ENCODE peak calls at places on chromosomes 1 and 21, in nine cellular contexts. One of them, this sample, is unnamed.

GRCh38 chr1:963746-964525 is 2.3 kb upstream of the PLEKHN1 start:
- DNase-seq in transverse colon: no peak
- DNase-seq in thoracic aorta: no peak
- DNase-seq in lower lobe of right lung: no peak
- DNase-seq in AG04450: no peak
- DNase-seq in CD4-positive, CD25-positive, alpha-beta regulatory T cell: no peak
- DNase-seq in heart left ventricle: no peak
- DNase-seq in naive thymus-derived CD4-positive, alpha-beta T cell: no peak
- DNase-seq in K562: no peak
- DNase-seq in this sample: no peak

GRCh38 chr1:156842618-156843300 is 16.2 kb downstream of the INSRR start:
- DNase-seq in transverse colon: no peak
- DNase-seq in thoracic aorta: no peak
- DNase-seq in lower lobe of right lung: no peak
- DNase-seq in AG04450: no peak
- DNase-seq in CD4-positive, CD25-positive, alpha-beta regulatory T cell: no peak
- DNase-seq in heart left ventricle: no peak
- DNase-seq in naive thymus-derived CD4-positive, alpha-beta T cell: no peak
- DNase-seq in K562: no peak
- DNase-seq in this sample: no peak

GRCh38 chr1:34332996-34333395 is 156.3 kb downstream of the C1orf94 start:
- DNase-seq in transverse colon: no peak
- DNase-seq in thoracic aorta: no peak
- DNase-seq in lower lobe of right lung: no peak
- DNase-seq in AG04450: no peak
- DNase-seq in CD4-positive, CD25-positive, alpha-beta regulatory T cell: no peak
- DNase-seq in heart left ventricle: no peak
- DNase-seq in naive thymus-derived CD4-positive, alpha-beta T cell: no peak
- DNase-seq in K562: no peak
- DNase-seq in this sample: no peak

GRCh38 chr1:12518956-12519707 is 98.9 kb downstream of the DHRS3 start:
- DNase-seq in transverse colon: peak; percentile 62
- DNase-seq in thoracic aorta: no peak
- DNase-seq in lower lobe of right lung: peak; percentile 59
- DNase-seq in AG04450: no peak
- DNase-seq in CD4-positive, CD25-positive, alpha-beta regulatory T cell: no peak
- DNase-seq in heart left ventricle: peak; percentile 56
- DNase-seq in naive thymus-derived CD4-positive, alpha-beta T cell: no peak
- DNase-seq in K562: no peak
- DNase-seq in this sample: no peak

GRCh38 chr1:60169206-60169605 is 95.6 kb upstream of the C1orf87 start:
- DNase-seq in transverse colon: no peak
- DNase-seq in thoracic aorta: no peak
- DNase-seq in lower lobe of right lung: no peak
- DNase-seq in AG04450: no peak
- DNase-seq in CD4-positive, CD25-positive, alpha-beta regulatory T cell: no peak
- DNase-seq in heart left ventricle: no peak
- DNase-seq in naive thymus-derived CD4-positive, alpha-beta T cell: no peak
- DNase-seq in K562: no peak
- DNase-seq in this sample: no peak

GRCh38 chr1:186948542-186948941 is 119.8 kb downstream of the PLA2G4A start:
- DNase-seq in transverse colon: no peak
- DNase-seq in thoracic aorta: no peak
- DNase-seq in lower lobe of right lung: no peak
- DNase-seq in AG04450: no peak
- DNase-seq in CD4-positive, CD25-positive, alpha-beta regulatory T cell: no peak
- DNase-seq in heart left ventricle: no peak
- DNase-seq in naive thymus-derived CD4-positive, alpha-beta T cell: no peak
- DNase-seq in K562: no peak
- DNase-seq in this sample: no peak

GRCh38 chr1:161723459-161724149 is 2.3 kb downstream of the FCRLB start:
- DNase-seq in transverse colon: no peak
- DNase-seq in thoracic aorta: no peak
- DNase-seq in lower lobe of right lung: no peak
- DNase-seq in AG04450: no peak
- DNase-seq in CD4-positive, CD25-positive, alpha-beta regulatory T cell: no peak
- DNase-seq in heart left ventricle: no peak
- DNase-seq in naive thymus-derived CD4-positive, alpha-beta T cell: no peak
- DNase-seq in K562: no peak
- DNase-seq in this sample: no peak

GRCh38 chr1:111442457-111442856 is 6.6 kb downstream of the WDR77 start:
- DNase-seq in transverse colon: no peak
- DNase-seq in thoracic aorta: no peak
- DNase-seq in lower lobe of right lung: no peak
- DNase-seq in AG04450: no peak
- DNase-seq in CD4-positive, CD25-positive, alpha-beta regulatory T cell: no peak
- DNase-seq in heart left ventricle: no peak
- DNase-seq in naive thymus-derived CD4-positive, alpha-beta T cell: no peak
- DNase-seq in K562: no peak
- DNase-seq in this sample: no peak

GRCh38 chr1:155013632-155014031 is 11.0 kb downstream of the ZBTB7B start:
- DNase-seq in transverse colon: peak; percentile 26
- DNase-seq in thoracic aorta: no peak
- DNase-seq in lower lobe of right lung: no peak
- DNase-seq in AG04450: no peak
- DNase-seq in CD4-positive, CD25-positive, alpha-beta regulatory T cell: peak; percentile 74
- DNase-seq in heart left ventricle: no peak
- DNase-seq in naive thymus-derived CD4-positive, alpha-beta T cell: peak; percentile 54
- DNase-seq in K562: peak; percentile 73
- DNase-seq in this sample: peak; percentile 43

GRCh38 chr1:213389061-213389581 is 338.1 kb downstream of the RPS6KC1 start:
- DNase-seq in transverse colon: no peak
- DNase-seq in thoracic aorta: no peak
- DNase-seq in lower lobe of right lung: no peak
- DNase-seq in AG04450: no peak
- DNase-seq in CD4-positive, CD25-positive, alpha-beta regulatory T cell: no peak
- DNase-seq in heart left ventricle: no peak
- DNase-seq in naive thymus-derived CD4-positive, alpha-beta T cell: no peak
- DNase-seq in K562: no peak
- DNase-seq in this sample: no peak

GRCh38 chr1:9181176-9181906 is 52.4 kb upstream of the GPR157 start:
- DNase-seq in transverse colon: peak; percentile 80
- DNase-seq in thoracic aorta: no peak
- DNase-seq in lower lobe of right lung: peak; percentile 80
- DNase-seq in AG04450: no peak
- DNase-seq in CD4-positive, CD25-positive, alpha-beta regulatory T cell: peak; percentile 70
- DNase-seq in heart left ventricle: peak; percentile 77
- DNase-seq in naive thymus-derived CD4-positive, alpha-beta T cell: peak; percentile 78
- DNase-seq in K562: peak; percentile 79
- DNase-seq in this sample: peak; percentile 71

GRCh38 chr1:21143138-21143537 is 33.6 kb downstream of the EIF4G3 start:
- DNase-seq in transverse colon: no peak
- DNase-seq in thoracic aorta: no peak
- DNase-seq in lower lobe of right lung: no peak
- DNase-seq in AG04450: no peak
- DNase-seq in CD4-positive, CD25-positive, alpha-beta regulatory T cell: no peak
- DNase-seq in heart left ventricle: no peak
- DNase-seq in naive thymus-derived CD4-positive, alpha-beta T cell: no peak
- DNase-seq in K562: no peak
- DNase-seq in this sample: no peak
- H3K9me3 ChIP-seq in transverse colon: no peaks in the 10 kb centered on the region
- H3K9me3 ChIP-seq in thoracic aorta: no peaks in the 10 kb centered on the region
- H3K9me3 ChIP-seq in lower lobe of right lung: no peaks in the 10 kb centered on the region
- H3K9me3 ChIP-seq in AG04450: no peaks in the 10 kb centered on the region
- H3K9me3 ChIP-seq in CD4-positive, CD25-positive, alpha-beta regulatory T cell: no peaks in the 10 kb centered on the region
- H3K9me3 ChIP-seq in heart left ventricle: no peaks in the 10 kb centered on the region
- H3K9me3 ChIP-seq in naive thymus-derived CD4-positive, alpha-beta T cell: no peaks in the 10 kb centered on the region
- H3K9me3 ChIP-seq in K562: no peaks in the 10 kb centered on the region
- H3K9me3 ChIP-seq in this sample: no peaks in the 10 kb centered on the region

GRCh38 chr1:228238461-228238860 is 30.6 kb downstream of the OBSCN start:
- DNase-seq in transverse colon: no peak
- DNase-seq in thoracic aorta: no peak
- DNase-seq in lower lobe of right lung: no peak
- DNase-seq in AG04450: no peak
- DNase-seq in CD4-positive, CD25-positive, alpha-beta regulatory T cell: no peak
- DNase-seq in heart left ventricle: no peak
- DNase-seq in naive thymus-derived CD4-positive, alpha-beta T cell: no peak
- DNase-seq in K562: no peak
- DNase-seq in this sample: no peak

GRCh38 chr1:228243093-228243492 is 35.2 kb downstream of the OBSCN start:
- DNase-seq in transverse colon: no peak
- DNase-seq in thoracic aorta: no peak
- DNase-seq in lower lobe of right lung: no peak
- DNase-seq in AG04450: no peak
- DNase-seq in CD4-positive, CD25-positive, alpha-beta regulatory T cell: no peak
- DNase-seq in heart left ventricle: no peak
- DNase-seq in naive thymus-derived CD4-positive, alpha-beta T cell: no peak
- DNase-seq in K562: no peak
- DNase-seq in this sample: no peak

GRCh38 chr1:228242313-228242864 is 34.5 kb downstream of the OBSCN start:
- DNase-seq in transverse colon: no peak
- DNase-seq in thoracic aorta: no peak
- DNase-seq in lower lobe of right lung: no peak
- DNase-seq in AG04450: no peak
- DNase-seq in CD4-positive, CD25-positive, alpha-beta regulatory T cell: no peak
- DNase-seq in heart left ventricle: no peak
- DNase-seq in naive thymus-derived CD4-positive, alpha-beta T cell: no peak
- DNase-seq in K562: no peak
- DNase-seq in this sample: no peak

GRCh38 chr1:228240411-228241240 is 32.8 kb downstream of the OBSCN start:
- DNase-seq in transverse colon: no peak
- DNase-seq in thoracic aorta: no peak
- DNase-seq in lower lobe of right lung: no peak
- DNase-seq in AG04450: no peak
- DNase-seq in CD4-positive, CD25-positive, alpha-beta regulatory T cell: no peak
- DNase-seq in heart left ventricle: no peak
- DNase-seq in naive thymus-derived CD4-positive, alpha-beta T cell: no peak
- DNase-seq in K562: no peak
- DNase-seq in this sample: no peak

DNA sequence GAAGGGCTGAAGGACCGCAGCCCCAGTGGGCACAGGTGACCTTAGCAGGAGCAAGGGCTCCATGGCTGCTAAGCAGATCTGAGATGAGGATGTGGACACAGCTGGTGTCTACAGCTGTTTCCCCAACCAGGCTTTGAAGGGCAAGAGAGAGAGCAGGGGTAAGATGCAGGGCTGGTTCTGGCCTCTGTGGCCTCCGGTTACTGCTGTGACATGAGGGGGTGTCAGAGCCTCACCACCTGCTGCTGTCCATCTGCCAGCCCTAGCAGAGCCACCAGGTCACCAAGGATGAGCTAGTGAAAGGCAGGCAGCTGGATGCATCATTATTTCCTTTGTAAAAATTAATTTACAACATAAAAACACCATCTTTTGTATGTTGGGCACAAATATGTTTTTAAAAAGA is 33.4 kb downstream of the OBSCN start:
- DNase-seq in transverse colon: no peak
- DNase-seq in thoracic aorta: no peak
- DNase-seq in lower lobe of right lung: no peak
- DNase-seq in AG04450: no peak
- DNase-seq in CD4-positive, CD25-positive, alpha-beta regulatory T cell: no peak
- DNase-seq in heart left ventricle: no peak
- DNase-seq in naive thymus-derived CD4-positive, alpha-beta T cell: no peak
- DNase-seq in K562: no peak
- DNase-seq in this sample: no peak
- H3K9me3 ChIP-seq in transverse colon: peaks cover 15% of the 10 kb centered on the region
- H3K9me3 ChIP-seq in thoracic aorta: peaks cover 26% of the 10 kb centered on the region
- H3K9me3 ChIP-seq in lower lobe of right lung: peaks cover 41% of the 10 kb centered on the region
- H3K9me3 ChIP-seq in AG04450: peaks cover 40% of the 10 kb centered on the region
- H3K9me3 ChIP-seq in CD4-positive, CD25-positive, alpha-beta regulatory T cell: peaks cover 33% of the 10 kb centered on the region
- H3K9me3 ChIP-seq in heart left ventricle: peaks cover 15% of the 10 kb centered on the region
- H3K9me3 ChIP-seq in naive thymus-derived CD4-positive, alpha-beta T cell: peaks cover 49% of the 10 kb centered on the region
- H3K9me3 ChIP-seq in K562: peaks cover 21% of the 10 kb centered on the region
- H3K9me3 ChIP-seq in this sample: peaks cover 9% of the 10 kb centered on the region

GRCh38 chr1:152356736-152357135 is 3.1 kb downstream of the FLG2 start:
- DNase-seq in transverse colon: no peak
- DNase-seq in thoracic aorta: no peak
- DNase-seq in lower lobe of right lung: no peak
- DNase-seq in AG04450: no peak
- DNase-seq in CD4-positive, CD25-positive, alpha-beta regulatory T cell: no peak
- DNase-seq in heart left ventricle: no peak
- DNase-seq in naive thymus-derived CD4-positive, alpha-beta T cell: no peak
- DNase-seq in K562: no peak
- DNase-seq in this sample: no peak
- H3K9me3 ChIP-seq in transverse colon: no peaks in the 10 kb centered on the region
- H3K9me3 ChIP-seq in thoracic aorta: no peaks in the 10 kb centered on the region
- H3K9me3 ChIP-seq in lower lobe of right lung: no peaks in the 10 kb centered on the region
- H3K9me3 ChIP-seq in AG04450: peaks cover 9% of the 10 kb centered on the region
- H3K9me3 ChIP-seq in CD4-positive, CD25-positive, alpha-beta regulatory T cell: no peaks in the 10 kb centered on the region
- H3K9me3 ChIP-seq in heart left ventricle: no peaks in the 10 kb centered on the region
- H3K9me3 ChIP-seq in naive thymus-derived CD4-positive, alpha-beta T cell: no peaks in the 10 kb centered on the region
- H3K9me3 ChIP-seq in K562: no peaks in the 10 kb centered on the region
- H3K9me3 ChIP-seq in this sample: no peaks in the 10 kb centered on the region

DNA sequence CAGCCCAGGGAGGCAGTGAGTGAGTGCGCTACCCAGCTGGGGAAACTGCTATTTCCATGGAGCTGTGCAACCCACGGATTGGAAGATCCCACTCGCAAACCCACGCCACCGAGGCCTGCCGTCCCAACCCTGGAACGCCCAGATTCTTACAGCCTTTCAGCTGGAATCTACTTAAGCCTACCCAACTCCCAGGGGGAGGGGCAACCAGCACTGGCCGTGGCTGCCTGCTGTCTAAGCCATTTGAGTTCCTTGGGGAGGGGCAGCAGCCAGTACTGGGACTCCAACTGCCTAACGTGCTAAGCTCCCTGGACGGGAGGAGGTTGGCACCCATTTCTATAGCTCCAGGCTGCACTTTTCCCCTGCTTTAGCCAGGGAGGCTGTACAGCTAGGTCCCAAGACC is 27.1 kb upstream of the ZNF669 start:
- DNase-seq in transverse colon: no peak
- DNase-seq in thoracic aorta: no peak
- DNase-seq in lower lobe of right lung: no peak
- DNase-seq in AG04450: no peak
- DNase-seq in CD4-positive, CD25-positive, alpha-beta regulatory T cell: no peak
- DNase-seq in heart left ventricle: no peak
- DNase-seq in naive thymus-derived CD4-positive, alpha-beta T cell: no peak
- DNase-seq in K562: no peak
- DNase-seq in this sample: no peak
- H3K9me3 ChIP-seq in transverse colon: peaks cover 35% of the 10 kb centered on the region
- H3K9me3 ChIP-seq in thoracic aorta: peaks cover 48% of the 10 kb centered on the region
- H3K9me3 ChIP-seq in lower lobe of right lung: peaks cover 57% of the 10 kb centered on the region
- H3K9me3 ChIP-seq in AG04450: peaks cover 22% of the 10 kb centered on the region
- H3K9me3 ChIP-seq in CD4-positive, CD25-positive, alpha-beta regulatory T cell: peaks cover 42% of the 10 kb centered on the region
- H3K9me3 ChIP-seq in heart left ventricle: peaks cover 11% of the 10 kb centered on the region
- H3K9me3 ChIP-seq in naive thymus-derived CD4-positive, alpha-beta T cell: peaks cover 60% of the 10 kb centered on the region
- H3K9me3 ChIP-seq in K562: no peaks in the 10 kb centered on the region
- H3K9me3 ChIP-seq in this sample: peaks cover 10% of the 10 kb centered on the region

GRCh38 chr21:36743008-36743407 is 44.1 kb downstream of the SIM2 start:
- DNase-seq in transverse colon: no peak
- DNase-seq in thoracic aorta: no peak
- DNase-seq in lower lobe of right lung: no peak
- DNase-seq in AG04450: no peak
- DNase-seq in CD4-positive, CD25-positive, alpha-beta regulatory T cell: no peak
- DNase-seq in heart left ventricle: no peak
- DNase-seq in naive thymus-derived CD4-positive, alpha-beta T cell: no peak
- DNase-seq in K562: peak; percentile 11
- DNase-seq in this sample: no peak
- H3K9me3 ChIP-seq in transverse colon: no peaks in the 10 kb centered on the region
- H3K9me3 ChIP-seq in thoracic aorta: no peaks in the 10 kb centered on the region
- H3K9me3 ChIP-seq in lower lobe of right lung: no peaks in the 10 kb centered on the region
- H3K9me3 ChIP-seq in AG04450: no peaks in the 10 kb centered on the region
- H3K9me3 ChIP-seq in CD4-positive, CD25-positive, alpha-beta regulatory T cell: no peaks in the 10 kb centered on the region
- H3K9me3 ChIP-seq in heart left ventricle: no peaks in the 10 kb centered on the region
- H3K9me3 ChIP-seq in naive thymus-derived CD4-positive, alpha-beta T cell: no peaks in the 10 kb centered on the region
- H3K9me3 ChIP-seq in K562: no peaks in the 10 kb centered on the region
- H3K9me3 ChIP-seq in this sample: no peaks in the 10 kb centered on the region

DNA sequence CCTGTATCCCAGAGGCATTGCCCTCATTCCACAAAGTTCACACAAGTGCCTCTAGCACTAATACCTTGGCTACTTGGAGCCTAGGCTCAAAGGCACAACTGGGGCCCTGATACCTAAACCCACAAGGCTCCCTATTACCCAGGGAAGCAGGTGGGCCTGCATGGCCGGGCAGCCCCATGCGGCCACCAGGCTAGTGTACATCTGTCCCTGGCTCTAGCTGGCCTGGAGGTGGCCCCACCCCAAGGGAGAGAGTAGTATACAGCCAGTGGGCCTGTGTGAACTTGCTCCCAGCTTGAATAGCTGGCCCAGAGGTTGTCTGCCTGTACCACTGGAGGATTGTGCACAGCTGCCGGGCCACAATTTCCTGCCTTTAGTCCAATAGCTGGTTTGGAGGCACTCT is 52.2 kb downstream of the USP25 start:
- DNase-seq in transverse colon: no peak
- DNase-seq in thoracic aorta: no peak
- DNase-seq in lower lobe of right lung: no peak
- DNase-seq in AG04450: no peak
- DNase-seq in CD4-positive, CD25-positive, alpha-beta regulatory T cell: no peak
- DNase-seq in heart left ventricle: no peak
- DNase-seq in naive thymus-derived CD4-positive, alpha-beta T cell: no peak
- DNase-seq in K562: no peak
- DNase-seq in this sample: no peak
- H3K9me3 ChIP-seq in transverse colon: no peaks in the 10 kb centered on the region
- H3K9me3 ChIP-seq in thoracic aorta: no peaks in the 10 kb centered on the region
- H3K9me3 ChIP-seq in lower lobe of right lung: no peaks in the 10 kb centered on the region
- H3K9me3 ChIP-seq in AG04450: peaks cover 10% of the 10 kb centered on the region
- H3K9me3 ChIP-seq in CD4-positive, CD25-positive, alpha-beta regulatory T cell: no peaks in the 10 kb centered on the region
- H3K9me3 ChIP-seq in heart left ventricle: no peaks in the 10 kb centered on the region
- H3K9me3 ChIP-seq in naive thymus-derived CD4-positive, alpha-beta T cell: no peaks in the 10 kb centered on the region
- H3K9me3 ChIP-seq in K562: no peaks in the 10 kb centered on the region
- H3K9me3 ChIP-seq in this sample: no peaks in the 10 kb centered on the region

This sample was measured in T-helper 17 cell.